ENCODE peak calls at places on chromosomes 3 and 15, in ten cellular contexts. One of them, this sample, is unnamed.

GRCh38 chr15:29672923-29673809 is 149.1 kb downstream of the TJP1 start:
- DNase-seq in activated CD4-positive, alpha-beta T cell treated with anti-CD3 and anti-CD28 coated beads, Interleukin-2, amount 10 ng/mL, durations not matched to agents 7 days and 5 days: no peak
- DNase-seq in RPMI8226: no peak
- DNase-seq in left ventricle myocardium inferior: no peak
- DNase-seq in Daoy: peak
- DNase-seq in glutamatergic neuron: no peak
- DNase-seq in activated CD4-positive, alpha-beta memory T cell treated with anti-CD3 and anti-CD28 coated beads, Interleukin-2, amount 10 ng/mL, durations not matched to agents 7 days and 5 days: no peak
- DNase-seq in IMR-90: no peak
- DNase-seq in astrocyte of the spinal cord: no peak
- DNase-seq in left lobe of liver: no peak
- DNase-seq in this sample: no peak

GRCh38 chr3:158802399-158803023 is 657 bp downstream of the MFSD1 start:
- DNase-seq in activated CD4-positive, alpha-beta T cell treated with anti-CD3 and anti-CD28 coated beads, Interleukin-2, amount 10 ng/mL, durations not matched to agents 7 days and 5 days: peak
- DNase-seq in RPMI8226: peak
- DNase-seq in left ventricle myocardium inferior: no peak
- DNase-seq in Daoy: no peak
- DNase-seq in glutamatergic neuron: no peak
- DNase-seq in activated CD4-positive, alpha-beta memory T cell treated with anti-CD3 and anti-CD28 coated beads, Interleukin-2, amount 10 ng/mL, durations not matched to agents 7 days and 5 days: no peak
- DNase-seq in IMR-90: peak
- DNase-seq in astrocyte of the spinal cord: no peak
- DNase-seq in left lobe of liver: no peak
- DNase-seq in this sample: no peak

GRCh38 chr15:65916664-65917406 is 47.5 kb downstream of the RAB11A start:
- DNase-seq in activated CD4-positive, alpha-beta T cell treated with anti-CD3 and anti-CD28 coated beads, Interleukin-2, amount 10 ng/mL, durations not matched to agents 7 days and 5 days: peak
- DNase-seq in RPMI8226: peak
- DNase-seq in left ventricle myocardium inferior: peak
- DNase-seq in Daoy: peak
- DNase-seq in glutamatergic neuron: peak
- DNase-seq in activated CD4-positive, alpha-beta memory T cell treated with anti-CD3 and anti-CD28 coated beads, Interleukin-2, amount 10 ng/mL, durations not matched to agents 7 days and 5 days: peak
- DNase-seq in IMR-90: peak
- DNase-seq in astrocyte of the spinal cord: peak
- DNase-seq in left lobe of liver: no peak
- DNase-seq in this sample: peak

GRCh38 chr3:21533047-21533446 is 218.0 kb downstream of the ZNF385D start:
- DNase-seq in activated CD4-positive, alpha-beta T cell treated with anti-CD3 and anti-CD28 coated beads, Interleukin-2, amount 10 ng/mL, durations not matched to agents 7 days and 5 days: no peak
- DNase-seq in RPMI8226: no peak
- DNase-seq in left ventricle myocardium inferior: no peak
- DNase-seq in Daoy: no peak
- DNase-seq in glutamatergic neuron: no peak
- DNase-seq in activated CD4-positive, alpha-beta memory T cell treated with anti-CD3 and anti-CD28 coated beads, Interleukin-2, amount 10 ng/mL, durations not matched to agents 7 days and 5 days: no peak
- DNase-seq in IMR-90: no peak
- DNase-seq in astrocyte of the spinal cord: no peak
- DNase-seq in left lobe of liver: no peak
- DNase-seq in this sample: no peak

GRCh38 chr15:45734244-45734643 is 99.4 kb downstream of the SQOR start:
- DNase-seq in activated CD4-positive, alpha-beta T cell treated with anti-CD3 and anti-CD28 coated beads, Interleukin-2, amount 10 ng/mL, durations not matched to agents 7 days and 5 days: no peak
- DNase-seq in RPMI8226: peak
- DNase-seq in left ventricle myocardium inferior: no peak
- DNase-seq in Daoy: no peak
- DNase-seq in glutamatergic neuron: no peak
- DNase-seq in activated CD4-positive, alpha-beta memory T cell treated with anti-CD3 and anti-CD28 coated beads, Interleukin-2, amount 10 ng/mL, durations not matched to agents 7 days and 5 days: no peak
- DNase-seq in IMR-90: no peak
- DNase-seq in astrocyte of the spinal cord: no peak
- DNase-seq in left lobe of liver: no peak
- DNase-seq in this sample: no peak

GRCh38 chr15:26166429-26166828 is 303.3 kb upstream of the ATP10A start:
- DNase-seq in activated CD4-positive, alpha-beta T cell treated with anti-CD3 and anti-CD28 coated beads, Interleukin-2, amount 10 ng/mL, durations not matched to agents 7 days and 5 days: no peak
- DNase-seq in RPMI8226: peak
- DNase-seq in left ventricle myocardium inferior: no peak
- DNase-seq in Daoy: peak
- DNase-seq in glutamatergic neuron: no peak
- DNase-seq in activated CD4-positive, alpha-beta memory T cell treated with anti-CD3 and anti-CD28 coated beads, Interleukin-2, amount 10 ng/mL, durations not matched to agents 7 days and 5 days: no peak
- DNase-seq in IMR-90: no peak
- DNase-seq in astrocyte of the spinal cord: no peak
- DNase-seq in left lobe of liver: no peak
- DNase-seq in this sample: no peak

GRCh38 chr3:148902173-148902791 is 37.2 kb downstream of the CPA3 start:
- DNase-seq in activated CD4-positive, alpha-beta T cell treated with anti-CD3 and anti-CD28 coated beads, Interleukin-2, amount 10 ng/mL, durations not matched to agents 7 days and 5 days: no peak
- DNase-seq in RPMI8226: no peak
- DNase-seq in left ventricle myocardium inferior: no peak
- DNase-seq in Daoy: no peak
- DNase-seq in glutamatergic neuron: no peak
- DNase-seq in activated CD4-positive, alpha-beta memory T cell treated with anti-CD3 and anti-CD28 coated beads, Interleukin-2, amount 10 ng/mL, durations not matched to agents 7 days and 5 days: no peak
- DNase-seq in IMR-90: peak
- DNase-seq in astrocyte of the spinal cord: peak
- DNase-seq in left lobe of liver: no peak
- DNase-seq in this sample: no peak

GRCh38 chr15:80076321-80077318 is 17.1 kb downstream of the ZFAND6 start:
- DNase-seq in activated CD4-positive, alpha-beta T cell treated with anti-CD3 and anti-CD28 coated beads, Interleukin-2, amount 10 ng/mL, durations not matched to agents 7 days and 5 days: no peak
- DNase-seq in RPMI8226: no peak
- DNase-seq in left ventricle myocardium inferior: no peak
- DNase-seq in Daoy: no peak
- DNase-seq in glutamatergic neuron: no peak
- DNase-seq in activated CD4-positive, alpha-beta memory T cell treated with anti-CD3 and anti-CD28 coated beads, Interleukin-2, amount 10 ng/mL, durations not matched to agents 7 days and 5 days: no peak
- DNase-seq in IMR-90: peak
- DNase-seq in astrocyte of the spinal cord: peak
- DNase-seq in left lobe of liver: no peak
- DNase-seq in this sample: no peak

GRCh38 chr15:97745481-97746071 is 214.9 kb upstream of the ARRDC4 start:
- DNase-seq in activated CD4-positive, alpha-beta T cell treated with anti-CD3 and anti-CD28 coated beads, Interleukin-2, amount 10 ng/mL, durations not matched to agents 7 days and 5 days: peak
- DNase-seq in RPMI8226: peak
- DNase-seq in left ventricle myocardium inferior: no peak
- DNase-seq in Daoy: peak
- DNase-seq in glutamatergic neuron: peak
- DNase-seq in activated CD4-positive, alpha-beta memory T cell treated with anti-CD3 and anti-CD28 coated beads, Interleukin-2, amount 10 ng/mL, durations not matched to agents 7 days and 5 days: peak
- DNase-seq in IMR-90: no peak
- DNase-seq in astrocyte of the spinal cord: no peak
- DNase-seq in left lobe of liver: no peak
- DNase-seq in this sample: peak

GRCh38 chr3:76997733-76998132 is 42.2 kb upstream of the ROBO2 start:
- DNase-seq in activated CD4-positive, alpha-beta T cell treated with anti-CD3 and anti-CD28 coated beads, Interleukin-2, amount 10 ng/mL, durations not matched to agents 7 days and 5 days: no peak
- DNase-seq in RPMI8226: no peak
- DNase-seq in left ventricle myocardium inferior: no peak
- DNase-seq in Daoy: no peak
- DNase-seq in glutamatergic neuron: no peak
- DNase-seq in activated CD4-positive, alpha-beta memory T cell treated with anti-CD3 and anti-CD28 coated beads, Interleukin-2, amount 10 ng/mL, durations not matched to agents 7 days and 5 days: no peak
- DNase-seq in IMR-90: peak
- DNase-seq in astrocyte of the spinal cord: peak
- DNase-seq in left lobe of liver: no peak
- DNase-seq in this sample: no peak

GRCh38 chr3:67389176-67389575 is 265.2 kb downstream of the SUCLG2 start:
- DNase-seq in activated CD4-positive, alpha-beta T cell treated with anti-CD3 and anti-CD28 coated beads, Interleukin-2, amount 10 ng/mL, durations not matched to agents 7 days and 5 days: no peak
- DNase-seq in RPMI8226: no peak
- DNase-seq in left ventricle myocardium inferior: no peak
- DNase-seq in Daoy: no peak
- DNase-seq in glutamatergic neuron: no peak
- DNase-seq in activated CD4-positive, alpha-beta memory T cell treated with anti-CD3 and anti-CD28 coated beads, Interleukin-2, amount 10 ng/mL, durations not matched to agents 7 days and 5 days: no peak
- DNase-seq in IMR-90: no peak
- DNase-seq in astrocyte of the spinal cord: no peak
- DNase-seq in left lobe of liver: no peak
- DNase-seq in this sample: no peak

GRCh38 chr3:95939235-95939824 is 875.1 kb upstream of the EPHA6 start:
- DNase-seq in activated CD4-positive, alpha-beta T cell treated with anti-CD3 and anti-CD28 coated beads, Interleukin-2, amount 10 ng/mL, durations not matched to agents 7 days and 5 days: no peak
- DNase-seq in RPMI8226: no peak
- DNase-seq in left ventricle myocardium inferior: no peak
- DNase-seq in Daoy: no peak
- DNase-seq in glutamatergic neuron: no peak
- DNase-seq in activated CD4-positive, alpha-beta memory T cell treated with anti-CD3 and anti-CD28 coated beads, Interleukin-2, amount 10 ng/mL, durations not matched to agents 7 days and 5 days: no peak
- DNase-seq in IMR-90: no peak
- DNase-seq in astrocyte of the spinal cord: no peak
- DNase-seq in left lobe of liver: no peak
- DNase-seq in this sample: no peak

GRCh38 chr15:96972201-96972600 is 641.7 kb downstream of the NR2F2 start:
- DNase-seq in activated CD4-positive, alpha-beta T cell treated with anti-CD3 and anti-CD28 coated beads, Interleukin-2, amount 10 ng/mL, durations not matched to agents 7 days and 5 days: no peak
- DNase-seq in RPMI8226: no peak
- DNase-seq in left ventricle myocardium inferior: no peak
- DNase-seq in Daoy: peak
- DNase-seq in glutamatergic neuron: no peak
- DNase-seq in activated CD4-positive, alpha-beta memory T cell treated with anti-CD3 and anti-CD28 coated beads, Interleukin-2, amount 10 ng/mL, durations not matched to agents 7 days and 5 days: no peak
- DNase-seq in IMR-90: no peak
- DNase-seq in astrocyte of the spinal cord: no peak
- DNase-seq in left lobe of liver: no peak
- DNase-seq in this sample: no peak

GRCh38 chr3:99213019-99213418 is 311.5 kb upstream of the DCBLD2 start:
- DNase-seq in activated CD4-positive, alpha-beta T cell treated with anti-CD3 and anti-CD28 coated beads, Interleukin-2, amount 10 ng/mL, durations not matched to agents 7 days and 5 days: no peak
- DNase-seq in RPMI8226: no peak
- DNase-seq in left ventricle myocardium inferior: no peak
- DNase-seq in Daoy: no peak
- DNase-seq in glutamatergic neuron: no peak
- DNase-seq in activated CD4-positive, alpha-beta memory T cell treated with anti-CD3 and anti-CD28 coated beads, Interleukin-2, amount 10 ng/mL, durations not matched to agents 7 days and 5 days: no peak
- DNase-seq in IMR-90: no peak
- DNase-seq in astrocyte of the spinal cord: no peak
- DNase-seq in left lobe of liver: no peak
- DNase-seq in this sample: no peak

GRCh38 chr3:87207500-87207899 is 19.6 kb upstream of the CHMP2B start:
- DNase-seq in activated CD4-positive, alpha-beta T cell treated with anti-CD3 and anti-CD28 coated beads, Interleukin-2, amount 10 ng/mL, durations not matched to agents 7 days and 5 days: no peak
- DNase-seq in RPMI8226: no peak
- DNase-seq in left ventricle myocardium inferior: no peak
- DNase-seq in Daoy: no peak
- DNase-seq in glutamatergic neuron: no peak
- DNase-seq in activated CD4-positive, alpha-beta memory T cell treated with anti-CD3 and anti-CD28 coated beads, Interleukin-2, amount 10 ng/mL, durations not matched to agents 7 days and 5 days: no peak
- DNase-seq in IMR-90: no peak
- DNase-seq in astrocyte of the spinal cord: no peak
- DNase-seq in left lobe of liver: no peak
- DNase-seq in this sample: no peak

GRCh38 chr3:73407572-73407971 is 217.2 kb downstream of the PDZRN3 start:
- DNase-seq in activated CD4-positive, alpha-beta T cell treated with anti-CD3 and anti-CD28 coated beads, Interleukin-2, amount 10 ng/mL, durations not matched to agents 7 days and 5 days: no peak
- DNase-seq in RPMI8226: no peak
- DNase-seq in left ventricle myocardium inferior: no peak
- DNase-seq in Daoy: no peak
- DNase-seq in glutamatergic neuron: no peak
- DNase-seq in activated CD4-positive, alpha-beta memory T cell treated with anti-CD3 and anti-CD28 coated beads, Interleukin-2, amount 10 ng/mL, durations not matched to agents 7 days and 5 days: no peak
- DNase-seq in IMR-90: no peak
- DNase-seq in astrocyte of the spinal cord: no peak
- DNase-seq in left lobe of liver: no peak
- DNase-seq in this sample: no peak

GRCh38 chr15:45249125-45249780 is 2.8 kb upstream of the SLC28A2 start:
- DNase-seq in activated CD4-positive, alpha-beta T cell treated with anti-CD3 and anti-CD28 coated beads, Interleukin-2, amount 10 ng/mL, durations not matched to agents 7 days and 5 days: no peak
- DNase-seq in RPMI8226: no peak
- DNase-seq in left ventricle myocardium inferior: no peak
- DNase-seq in Daoy: no peak
- DNase-seq in glutamatergic neuron: no peak
- DNase-seq in activated CD4-positive, alpha-beta memory T cell treated with anti-CD3 and anti-CD28 coated beads, Interleukin-2, amount 10 ng/mL, durations not matched to agents 7 days and 5 days: no peak
- DNase-seq in IMR-90: no peak
- DNase-seq in astrocyte of the spinal cord: no peak
- DNase-seq in left lobe of liver: no peak
- DNase-seq in this sample: no peak

GRCh38 chr3:188296761-188297689 is 143.1 kb downstream of the LPP start:
- DNase-seq in activated CD4-positive, alpha-beta T cell treated with anti-CD3 and anti-CD28 coated beads, Interleukin-2, amount 10 ng/mL, durations not matched to agents 7 days and 5 days: no peak
- DNase-seq in RPMI8226: no peak
- DNase-seq in left ventricle myocardium inferior: no peak
- DNase-seq in Daoy: peak
- DNase-seq in glutamatergic neuron: no peak
- DNase-seq in activated CD4-positive, alpha-beta memory T cell treated with anti-CD3 and anti-CD28 coated beads, Interleukin-2, amount 10 ng/mL, durations not matched to agents 7 days and 5 days: no peak
- DNase-seq in IMR-90: peak
- DNase-seq in astrocyte of the spinal cord: peak
- DNase-seq in left lobe of liver: peak
- DNase-seq in this sample: no peak

GRCh38 chr3:133206921-133207320 is 168.7 kb downstream of the TMEM108 start:
- DNase-seq in activated CD4-positive, alpha-beta T cell treated with anti-CD3 and anti-CD28 coated beads, Interleukin-2, amount 10 ng/mL, durations not matched to agents 7 days and 5 days: no peak
- DNase-seq in RPMI8226: no peak
- DNase-seq in left ventricle myocardium inferior: no peak
- DNase-seq in Daoy: no peak
- DNase-seq in glutamatergic neuron: no peak
- DNase-seq in activated CD4-positive, alpha-beta memory T cell treated with anti-CD3 and anti-CD28 coated beads, Interleukin-2, amount 10 ng/mL, durations not matched to agents 7 days and 5 days: no peak
- DNase-seq in IMR-90: no peak
- DNase-seq in astrocyte of the spinal cord: no peak
- DNase-seq in left lobe of liver: no peak
- DNase-seq in this sample: no peak

GRCh38 chr3:172397716-172398405 is 50.4 kb downstream of the GHSR start:
- DNase-seq in activated CD4-positive, alpha-beta T cell treated with anti-CD3 and anti-CD28 coated beads, Interleukin-2, amount 10 ng/mL, durations not matched to agents 7 days and 5 days: no peak
- DNase-seq in RPMI8226: no peak
- DNase-seq in left ventricle myocardium inferior: no peak
- DNase-seq in Daoy: no peak
- DNase-seq in glutamatergic neuron: no peak
- DNase-seq in activated CD4-positive, alpha-beta memory T cell treated with anti-CD3 and anti-CD28 coated beads, Interleukin-2, amount 10 ng/mL, durations not matched to agents 7 days and 5 days: no peak
- DNase-seq in IMR-90: peak
- DNase-seq in astrocyte of the spinal cord: no peak
- DNase-seq in left lobe of liver: no peak
- DNase-seq in this sample: no peak

GRCh38 chr3:40387895-40388254 is 891 bp downstream of the ENTPD3 start:
- DNase-seq in activated CD4-positive, alpha-beta T cell treated with anti-CD3 and anti-CD28 coated beads, Interleukin-2, amount 10 ng/mL, durations not matched to agents 7 days and 5 days: no peak
- DNase-seq in RPMI8226: no peak
- DNase-seq in left ventricle myocardium inferior: no peak
- DNase-seq in Daoy: no peak
- DNase-seq in glutamatergic neuron: no peak
- DNase-seq in activated CD4-positive, alpha-beta memory T cell treated with anti-CD3 and anti-CD28 coated beads, Interleukin-2, amount 10 ng/mL, durations not matched to agents 7 days and 5 days: no peak
- DNase-seq in IMR-90: no peak
- DNase-seq in astrocyte of the spinal cord: no peak
- DNase-seq in left lobe of liver: no peak
- DNase-seq in this sample: no peak

GRCh38 chr3:169846458-169847193 is 23.1 kb downstream of the LRRC31 start:
- DNase-seq in activated CD4-positive, alpha-beta T cell treated with anti-CD3 and anti-CD28 coated beads, Interleukin-2, amount 10 ng/mL, durations not matched to agents 7 days and 5 days: no peak
- DNase-seq in RPMI8226: no peak
- DNase-seq in left ventricle myocardium inferior: no peak
- DNase-seq in Daoy: peak
- DNase-seq in glutamatergic neuron: no peak
- DNase-seq in activated CD4-positive, alpha-beta memory T cell treated with anti-CD3 and anti-CD28 coated beads, Interleukin-2, amount 10 ng/mL, durations not matched to agents 7 days and 5 days: no peak
- DNase-seq in IMR-90: peak
- DNase-seq in astrocyte of the spinal cord: peak
- DNase-seq in left lobe of liver: no peak
- DNase-seq in this sample: no peak

GRCh38 chr15:60964527-60964926 is 264.6 kb downstream of the RORA start:
- DNase-seq in activated CD4-positive, alpha-beta T cell treated with anti-CD3 and anti-CD28 coated beads, Interleukin-2, amount 10 ng/mL, durations not matched to agents 7 days and 5 days: no peak
- DNase-seq in RPMI8226: peak
- DNase-seq in left ventricle myocardium inferior: no peak
- DNase-seq in Daoy: no peak
- DNase-seq in glutamatergic neuron: no peak
- DNase-seq in activated CD4-positive, alpha-beta memory T cell treated with anti-CD3 and anti-CD28 coated beads, Interleukin-2, amount 10 ng/mL, durations not matched to agents 7 days and 5 days: no peak
- DNase-seq in IMR-90: no peak
- DNase-seq in astrocyte of the spinal cord: no peak
- DNase-seq in left lobe of liver: no peak
- DNase-seq in this sample: no peak

GRCh38 chr3:6362406-6362805 is 498.5 kb upstream of the GRM7 start:
- DNase-seq in activated CD4-positive, alpha-beta T cell treated with anti-CD3 and anti-CD28 coated beads, Interleukin-2, amount 10 ng/mL, durations not matched to agents 7 days and 5 days: no peak
- DNase-seq in RPMI8226: no peak
- DNase-seq in left ventricle myocardium inferior: no peak
- DNase-seq in Daoy: no peak
- DNase-seq in glutamatergic neuron: no peak
- DNase-seq in activated CD4-positive, alpha-beta memory T cell treated with anti-CD3 and anti-CD28 coated beads, Interleukin-2, amount 10 ng/mL, durations not matched to agents 7 days and 5 days: no peak
- DNase-seq in IMR-90: no peak
- DNase-seq in astrocyte of the spinal cord: no peak
- DNase-seq in left lobe of liver: no peak
- DNase-seq in this sample: no peak

GRCh38 chr3:9172851-9173320 is 76.6 kb downstream of the SRGAP3 start:
- DNase-seq in activated CD4-positive, alpha-beta T cell treated with anti-CD3 and anti-CD28 coated beads, Interleukin-2, amount 10 ng/mL, durations not matched to agents 7 days and 5 days: no peak
- DNase-seq in RPMI8226: no peak
- DNase-seq in left ventricle myocardium inferior: no peak
- DNase-seq in Daoy: peak
- DNase-seq in glutamatergic neuron: no peak
- DNase-seq in activated CD4-positive, alpha-beta memory T cell treated with anti-CD3 and anti-CD28 coated beads, Interleukin-2, amount 10 ng/mL, durations not matched to agents 7 days and 5 days: no peak
- DNase-seq in IMR-90: no peak
- DNase-seq in astrocyte of the spinal cord: no peak
- DNase-seq in left lobe of liver: no peak
- DNase-seq in this sample: no peak

GRCh38 chr3:148615385-148615784 is 82.3 kb upstream of the AGTR1 start:
- DNase-seq in activated CD4-positive, alpha-beta T cell treated with anti-CD3 and anti-CD28 coated beads, Interleukin-2, amount 10 ng/mL, durations not matched to agents 7 days and 5 days: no peak
- DNase-seq in RPMI8226: no peak
- DNase-seq in left ventricle myocardium inferior: no peak
- DNase-seq in Daoy: no peak
- DNase-seq in glutamatergic neuron: no peak
- DNase-seq in activated CD4-positive, alpha-beta memory T cell treated with anti-CD3 and anti-CD28 coated beads, Interleukin-2, amount 10 ng/mL, durations not matched to agents 7 days and 5 days: no peak
- DNase-seq in IMR-90: no peak
- DNase-seq in astrocyte of the spinal cord: no peak
- DNase-seq in left lobe of liver: no peak
- DNase-seq in this sample: no peak

GRCh38 chr15:78855746-78856145 is 16.9 kb upstream of the MORF4L1 start:
- DNase-seq in activated CD4-positive, alpha-beta T cell treated with anti-CD3 and anti-CD28 coated beads, Interleukin-2, amount 10 ng/mL, durations not matched to agents 7 days and 5 days: no peak
- DNase-seq in RPMI8226: no peak
- DNase-seq in left ventricle myocardium inferior: no peak
- DNase-seq in Daoy: no peak
- DNase-seq in glutamatergic neuron: no peak
- DNase-seq in activated CD4-positive, alpha-beta memory T cell treated with anti-CD3 and anti-CD28 coated beads, Interleukin-2, amount 10 ng/mL, durations not matched to agents 7 days and 5 days: no peak
- DNase-seq in IMR-90: peak
- DNase-seq in astrocyte of the spinal cord: no peak
- DNase-seq in left lobe of liver: no peak
- DNase-seq in this sample: no peak

GRCh38 chr3:29333520-29333919 is 52.6 kb downstream of the RBMS3 start:
- DNase-seq in activated CD4-positive, alpha-beta T cell treated with anti-CD3 and anti-CD28 coated beads, Interleukin-2, amount 10 ng/mL, durations not matched to agents 7 days and 5 days: no peak
- DNase-seq in RPMI8226: no peak
- DNase-seq in left ventricle myocardium inferior: no peak
- DNase-seq in Daoy: no peak
- DNase-seq in glutamatergic neuron: no peak
- DNase-seq in activated CD4-positive, alpha-beta memory T cell treated with anti-CD3 and anti-CD28 coated beads, Interleukin-2, amount 10 ng/mL, durations not matched to agents 7 days and 5 days: no peak
- DNase-seq in IMR-90: peak
- DNase-seq in astrocyte of the spinal cord: no peak
- DNase-seq in left lobe of liver: no peak
- DNase-seq in this sample: no peak